ENCODE peak calls at places on chromosomes 5 and 9, in six cellular contexts. One of them, this sample, is unnamed.

GRCh38 chr5:13536921-13537320 is 407.6 kb downstream of the DNAH5 start:
- DNase-seq in neural progenitor cell: no peak
- DNase-seq in GM23248: peak
- DNase-seq in NT2/D1: no peak
- DNase-seq in Karpas-422: no peak
- DNase-seq in adipocyte: no peak
- DNase-seq in this sample: no peak

GRCh38 chr5:140259509-140259908 is 43.4 kb downstream of the PFDN1 start:
- DNase-seq in neural progenitor cell: no peak
- DNase-seq in GM23248: no peak
- DNase-seq in NT2/D1: no peak
- DNase-seq in Karpas-422: no peak
- DNase-seq in adipocyte: no peak
- DNase-seq in this sample: peak

GRCh38 chr9:121945281-121945680 is 147.8 kb downstream of the TTLL11 start:
- DNase-seq in neural progenitor cell: no peak
- DNase-seq in GM23248: peak
- DNase-seq in NT2/D1: no peak
- DNase-seq in Karpas-422: no peak
- DNase-seq in adipocyte: no peak
- DNase-seq in this sample: no peak

GRCh38 chr9:133356391-133357091 is at the start of the genes SURF1 and SURF2:
- DNase-seq in neural progenitor cell: peak
- DNase-seq in GM23248: peak
- DNase-seq in NT2/D1: peak
- DNase-seq in Karpas-422: peak
- DNase-seq in adipocyte: peak
- DNase-seq in this sample: peak

GRCh38 chr9:4315582-4316215 is 15.8 kb upstream of the GLIS3 start:
- DNase-seq in neural progenitor cell: peak
- DNase-seq in GM23248: peak
- DNase-seq in NT2/D1: peak
- DNase-seq in Karpas-422: peak
- DNase-seq in adipocyte: peak
- DNase-seq in this sample: peak

GRCh38 chr9:112839331-112839730 is 51.3 kb downstream of the SLC46A2 start:
- DNase-seq in neural progenitor cell: no peak
- DNase-seq in GM23248: no peak
- DNase-seq in NT2/D1: no peak
- DNase-seq in Karpas-422: no peak
- DNase-seq in adipocyte: no peak
- DNase-seq in this sample: no peak

GRCh38 chr9:120434532-120434931 is 145.4 kb downstream of the CDK5RAP2 start:
- DNase-seq in neural progenitor cell: no peak
- DNase-seq in GM23248: peak
- DNase-seq in NT2/D1: no peak
- DNase-seq in Karpas-422: no peak
- DNase-seq in adipocyte: peak
- DNase-seq in this sample: no peak

GRCh38 chr9:131676431-131676972 is 63.4 kb downstream of the RAPGEF1 start:
- DNase-seq in neural progenitor cell: no peak
- DNase-seq in GM23248: peak
- DNase-seq in NT2/D1: no peak
- DNase-seq in Karpas-422: peak
- DNase-seq in adipocyte: peak
- DNase-seq in this sample: no peak

GRCh38 chr5:124261133-124261532 is 485.3 kb downstream of the ZNF608 start:
- DNase-seq in neural progenitor cell: peak
- DNase-seq in GM23248: no peak
- DNase-seq in NT2/D1: no peak
- DNase-seq in Karpas-422: no peak
- DNase-seq in adipocyte: no peak
- DNase-seq in this sample: no peak

GRCh38 chr5:133977161-133977787 is 8.8 kb upstream of the C5orf15 start:
- DNase-seq in neural progenitor cell: no peak
- DNase-seq in GM23248: no peak
- DNase-seq in NT2/D1: peak
- DNase-seq in Karpas-422: no peak
- DNase-seq in adipocyte: no peak
- DNase-seq in this sample: no peak

GRCh38 chr5:143129910-143130703 is 273.4 kb downstream of the NR3C1 start:
- DNase-seq in neural progenitor cell: no peak
- DNase-seq in GM23248: no peak
- DNase-seq in NT2/D1: no peak
- DNase-seq in Karpas-422: no peak
- DNase-seq in adipocyte: no peak
- DNase-seq in this sample: no peak

GRCh38 chr9:33320568-33321261 is 30.4 kb downstream of the NFX1 start:
- DNase-seq in neural progenitor cell: no peak
- DNase-seq in GM23248: peak
- DNase-seq in NT2/D1: no peak
- DNase-seq in Karpas-422: no peak
- DNase-seq in adipocyte: peak
- DNase-seq in this sample: peak

GRCh38 chr5:136028782-136029742 is at the start of gene TGFBI:
- DNase-seq in neural progenitor cell: peak
- DNase-seq in GM23248: peak
- DNase-seq in NT2/D1: peak
- DNase-seq in Karpas-422: no peak
- DNase-seq in adipocyte: peak
- DNase-seq in this sample: peak

GRCh38 chr9:87554177-87554940 is 56.7 kb downstream of the DAPK1 start:
- DNase-seq in neural progenitor cell: no peak
- DNase-seq in GM23248: peak
- DNase-seq in NT2/D1: no peak
- DNase-seq in Karpas-422: no peak
- DNase-seq in adipocyte: peak
- DNase-seq in this sample: no peak

GRCh38 chr5:82364497-82364896 is 86.3 kb upstream of the RPS23 start:
- DNase-seq in neural progenitor cell: peak
- DNase-seq in GM23248: peak
- DNase-seq in NT2/D1: peak
- DNase-seq in Karpas-422: no peak
- DNase-seq in adipocyte: peak
- DNase-seq in this sample: peak

GRCh38 chr5:82367930-82368329 is 89.8 kb upstream of the RPS23 start:
- DNase-seq in neural progenitor cell: no peak
- DNase-seq in GM23248: no peak
- DNase-seq in NT2/D1: no peak
- DNase-seq in Karpas-422: no peak
- DNase-seq in adipocyte: no peak
- DNase-seq in this sample: no peak

GRCh38 chr5:82365744-82366228 is 87.6 kb upstream of the RPS23 start:
- DNase-seq in neural progenitor cell: no peak
- DNase-seq in GM23248: peak
- DNase-seq in NT2/D1: no peak
- DNase-seq in Karpas-422: no peak
- DNase-seq in adipocyte: no peak
- DNase-seq in this sample: peak

GRCh38 chr5:82363524-82363923 is 85.4 kb upstream of the RPS23 start:
- DNase-seq in neural progenitor cell: no peak
- DNase-seq in GM23248: no peak
- DNase-seq in NT2/D1: no peak
- DNase-seq in Karpas-422: no peak
- DNase-seq in adipocyte: no peak
- DNase-seq in this sample: no peak

GRCh38 chr5:82365026-82365425 is 86.9 kb upstream of the RPS23 start:
- DNase-seq in neural progenitor cell: no peak
- DNase-seq in GM23248: no peak
- DNase-seq in NT2/D1: no peak
- DNase-seq in Karpas-422: no peak
- DNase-seq in adipocyte: no peak
- DNase-seq in this sample: no peak
- H3K9ac ChIP-seq in neural progenitor cell: no peak
- H3K9ac ChIP-seq in GM23248: no peak
- H3K9ac ChIP-seq in NT2/D1: no peak
- H3K9ac ChIP-seq in Karpas-422: no peak
- H3K9ac ChIP-seq in adipocyte: peak
- H3K9ac ChIP-seq in this sample: peak

GRCh38 chr5:177410575-177410974 is 1.2 kb upstream of the F12 start:
- DNase-seq in neural progenitor cell: no peak
- DNase-seq in GM23248: no peak
- DNase-seq in NT2/D1: no peak
- DNase-seq in Karpas-422: no peak
- DNase-seq in adipocyte: no peak
- DNase-seq in this sample: no peak
- H3K9ac ChIP-seq in neural progenitor cell: no peak
- H3K9ac ChIP-seq in GM23248: no peak
- H3K9ac ChIP-seq in NT2/D1: no peak
- H3K9ac ChIP-seq in Karpas-422: no peak
- H3K9ac ChIP-seq in adipocyte: no peak
- H3K9ac ChIP-seq in this sample: no peak

GRCh38 chr9:127494304-127494702 is 43.0 kb downstream of the LRSAM1 start:
- DNase-seq in neural progenitor cell: no peak
- DNase-seq in GM23248: no peak
- DNase-seq in NT2/D1: no peak
- DNase-seq in Karpas-422: no peak
- DNase-seq in adipocyte: no peak
- DNase-seq in this sample: no peak
- H3K9ac ChIP-seq in neural progenitor cell: no peak
- H3K9ac ChIP-seq in GM23248: no peak
- H3K9ac ChIP-seq in NT2/D1: no peak
- H3K9ac ChIP-seq in Karpas-422: no peak
- H3K9ac ChIP-seq in adipocyte: no peak
- H3K9ac ChIP-seq in this sample: no peak

GRCh38 chr9:34513567-34514214 is 9.1 kb downstream of the ENHO start:
- DNase-seq in neural progenitor cell: peak
- DNase-seq in GM23248: peak
- DNase-seq in NT2/D1: peak
- DNase-seq in Karpas-422: peak
- DNase-seq in adipocyte: no peak
- DNase-seq in this sample: no peak
- H3K9ac ChIP-seq in neural progenitor cell: no peak
- H3K9ac ChIP-seq in GM23248: no peak
- H3K9ac ChIP-seq in NT2/D1: peak
- H3K9ac ChIP-seq in Karpas-422: peak
- H3K9ac ChIP-seq in adipocyte: no peak
- H3K9ac ChIP-seq in this sample: no peak

GRCh38 chr5:177474094-177474493 is 660 bp upstream of the DBN1 start:
- DNase-seq in neural progenitor cell: no peak
- DNase-seq in GM23248: peak
- DNase-seq in NT2/D1: no peak
- DNase-seq in Karpas-422: no peak
- DNase-seq in adipocyte: no peak
- DNase-seq in this sample: no peak
- H3K9ac ChIP-seq in neural progenitor cell: no peak
- H3K9ac ChIP-seq in GM23248: no peak
- H3K9ac ChIP-seq in NT2/D1: peak
- H3K9ac ChIP-seq in Karpas-422: peak
- H3K9ac ChIP-seq in adipocyte: peak
- H3K9ac ChIP-seq in this sample: no peak

DNA sequence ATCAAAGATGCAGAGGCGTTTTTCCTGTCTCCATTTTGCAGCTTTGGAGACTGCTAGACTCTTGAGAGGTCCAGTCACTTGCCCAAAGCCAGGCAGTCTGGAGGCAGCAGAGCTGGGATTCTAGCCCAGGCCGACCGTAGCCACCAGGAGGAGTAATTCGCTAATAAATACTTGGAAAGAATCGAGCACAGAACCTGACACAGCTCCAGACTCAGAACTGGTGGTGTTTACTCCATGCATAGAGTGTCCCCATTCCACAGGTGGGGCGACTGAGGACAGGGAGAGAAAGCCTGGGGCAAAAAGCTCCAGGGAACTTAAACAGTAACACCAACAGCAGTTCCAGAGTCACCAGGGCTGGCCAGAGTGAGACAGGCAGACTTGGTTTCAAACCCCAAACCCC is 10.7 kb upstream of the CERCAM start:
- DNase-seq in neural progenitor cell: peak
- DNase-seq in GM23248: peak
- DNase-seq in NT2/D1: no peak
- DNase-seq in Karpas-422: no peak
- DNase-seq in adipocyte: peak
- DNase-seq in this sample: peak
- H3K9ac ChIP-seq in neural progenitor cell: no peak
- H3K9ac ChIP-seq in GM23248: no peak
- H3K9ac ChIP-seq in NT2/D1: peak
- H3K9ac ChIP-seq in Karpas-422: no peak
- H3K9ac ChIP-seq in adipocyte: no peak
- H3K9ac ChIP-seq in this sample: no peak

GRCh38 chr5:125410501-125411162 is 664.2 kb upstream of the ZNF608 start:
- DNase-seq in neural progenitor cell: no peak
- DNase-seq in GM23248: peak
- DNase-seq in NT2/D1: no peak
- DNase-seq in Karpas-422: no peak
- DNase-seq in adipocyte: peak
- DNase-seq in this sample: peak

GRCh38 chr5:125408582-125409069 is 662.2 kb upstream of the ZNF608 start:
- DNase-seq in neural progenitor cell: no peak
- DNase-seq in GM23248: peak
- DNase-seq in NT2/D1: no peak
- DNase-seq in Karpas-422: no peak
- DNase-seq in adipocyte: peak
- DNase-seq in this sample: peak

GRCh38 chr5:125411163-125412050 is 665.0 kb upstream of the ZNF608 start:
- DNase-seq in neural progenitor cell: peak
- DNase-seq in GM23248: peak
- DNase-seq in NT2/D1: no peak
- DNase-seq in Karpas-422: no peak
- DNase-seq in adipocyte: peak
- DNase-seq in this sample: peak

GRCh38 chr5:125409496-125410351 is 663.3 kb upstream of the ZNF608 start:
- DNase-seq in neural progenitor cell: peak
- DNase-seq in GM23248: peak
- DNase-seq in NT2/D1: no peak
- DNase-seq in Karpas-422: no peak
- DNase-seq in adipocyte: peak
- DNase-seq in this sample: no peak

GRCh38 chr5:125409101-125409495 is 662.7 kb upstream of the ZNF608 start:
- DNase-seq in neural progenitor cell: peak
- DNase-seq in GM23248: peak
- DNase-seq in NT2/D1: no peak
- DNase-seq in Karpas-422: no peak
- DNase-seq in adipocyte: no peak
- DNase-seq in this sample: no peak
- H3K9ac ChIP-seq in neural progenitor cell: no peak
- H3K9ac ChIP-seq in GM23248: peak
- H3K9ac ChIP-seq in NT2/D1: no peak
- H3K9ac ChIP-seq in Karpas-422: no peak
- H3K9ac ChIP-seq in adipocyte: no peak
- H3K9ac ChIP-seq in this sample: peak

This sample was measured in mammary epithelial cell.